ENCODE peak calls at places on chromosomes 1 and 21, in five cellular contexts. N, V, Q, S and C are unnamed samples.

GRCh38 chr1:239056940-239057339 is 329.4 kb upstream of the CHRM3 start:
- DNase-seq in N (no peak), V (no peak), Q (no peak), S (no peak), C (no peak)

GRCh38 chr1:61434276-61434675 is 290.7 kb downstream of the TM2D1 start:
- DNase-seq in N (peak), V (no peak), Q (no peak), S (no peak), C (no peak)

GRCh38 chr21:14078746-14079375 is 131.9 kb downstream of the LIPI start:
- DNase-seq in N (no peak), V (no peak), Q (no peak), S (no peak), C (no peak)

GRCh38 chr1:234998174-234998741 is 130.4 kb downstream of the TOMM20 start:
- DNase-seq in N (peak), V (peak), Q (peak), S (no peak), C (no peak)

GRCh38 chr1:13764933-13765332 is 64.9 kb downstream of the PRDM2 start:
- DNase-seq in N (peak), V (no peak), Q (no peak), S (peak), C (no peak)

GRCh38 chr1:103109291-103109920 is 1.1 kb upstream of the COL11A1 start:
- DNase-seq in N (peak), V (no peak), Q (no peak), S (no peak), C (no peak)

GRCh38 chr21:45299864-45300785 is 12.4 kb upstream of the POFUT2 start:
- DNase-seq in N (peak), V (no peak), Q (peak), S (no peak), C (no peak)

GRCh38 chr1:210231846-210232523 is 611 bp upstream of the SERTAD4 start:
- DNase-seq in N (peak), V (peak), Q (peak), S (no peak), C (no peak)

GRCh38 chr21:33951276-33952178 is 35.9 kb upstream of the ATP5PO start:
- DNase-seq in N (peak), V (peak), Q (no peak), S (no peak), C (no peak)

GRCh38 chr1:211493865-211494653 is 2.1 kb upstream of the RD3 start:
- DNase-seq in N (no peak), V (no peak), Q (no peak), S (no peak), C (no peak)

GRCh38 chr1:37658486-37658885 is 23.8 kb upstream of the RSPO1 start:
- DNase-seq in N (no peak), V (no peak), Q (no peak), S (no peak), C (no peak)

GRCh38 chr1:58849556-58849955 is 65.7 kb upstream of the JUN start:
- DNase-seq in N (no peak), V (no peak), Q (no peak), S (no peak), C (no peak)

GRCh38 chr1:219304227-219305226 is 130.8 kb downstream of the LYPLAL1 start:
- DNase-seq in N (peak), V (peak), Q (no peak), S (no peak), C (no peak)

GRCh38 chr1:9293512-9294439 is 1.1 kb downstream of the SPSB1 start:
- DNase-seq in N (peak), V (no peak), Q (peak), S (no peak), C (no peak)

GRCh38 chr1:228393268-228393699 is 13.4 kb downstream of the TRIM11 start:
- DNase-seq in N (peak), V (no peak), Q (peak), S (no peak), C (no peak)

GRCh38 chr1:7471836-7472235 is 299.3 kb upstream of the VAMP3 start:
- DNase-seq in N (peak), V (no peak), Q (no peak), S (no peak), C (no peak)

GRCh38 chr21:41953831-41954653 is at the start of gene C2CD2:
- DNase-seq in N (peak), V (peak), Q (peak), S (no peak), C (no peak)

GRCh38 chr21:34807146-34807880 is 138.5 kb downstream of the CLIC6 start:
- DNase-seq in N (peak), V (no peak), Q (no peak), S (peak), C (peak)

GRCh38 chr1:188062456-188062855 is 1233.7 kb downstream of the PLA2G4A start:
- DNase-seq in N (peak), V (no peak), Q (no peak), S (no peak), C (no peak)

GRCh38 chr1:17865912-17866311 is 110.8 kb downstream of the ACTL8 start:
- DNase-seq in N (peak), V (no peak), Q (no peak), S (no peak), C (no peak)

GRCh38 chr1:17869826-17870225 is 114.7 kb downstream of the ACTL8 start:
- DNase-seq in N (peak), V (no peak), Q (no peak), S (no peak), C (no peak)

GRCh38 chr1:17870679-17871078 is 115.5 kb downstream of the ACTL8 start:
- DNase-seq in N (no peak), V (no peak), Q (no peak), S (no peak), C (no peak)

GRCh38 chr1:17866451-17867029 is 111.4 kb downstream of the ACTL8 start:
- DNase-seq in N (peak), V (peak), Q (no peak), S (no peak), C (no peak)

DNA sequence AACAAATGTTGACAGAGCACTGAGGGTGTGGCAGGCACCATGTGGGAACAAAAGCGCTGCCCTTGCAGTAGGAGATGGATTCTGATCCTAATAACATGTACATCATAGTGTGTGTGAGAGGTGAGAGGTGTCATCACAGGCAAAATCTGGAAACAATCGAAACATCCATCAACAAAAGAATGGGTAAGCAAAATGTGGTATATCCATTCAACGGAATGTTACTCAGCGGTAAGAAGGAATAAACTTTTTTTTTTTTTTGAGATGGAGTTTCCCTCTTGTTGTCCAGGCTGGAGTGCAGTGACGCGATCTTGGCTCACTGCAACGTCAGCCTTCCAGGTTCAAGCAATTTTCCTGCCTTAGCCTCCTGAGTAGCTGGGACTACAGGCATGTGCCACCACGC is 112.3 kb downstream of the ACTL8 start:
- DNase-seq in N (no peak), V (no peak), Q (no peak), S (no peak), C (no peak)
- H3K4me3 ChIP-seq in N (no peak), V (no peak), Q (no peak), S (no peak), C (no peak)

DNA sequence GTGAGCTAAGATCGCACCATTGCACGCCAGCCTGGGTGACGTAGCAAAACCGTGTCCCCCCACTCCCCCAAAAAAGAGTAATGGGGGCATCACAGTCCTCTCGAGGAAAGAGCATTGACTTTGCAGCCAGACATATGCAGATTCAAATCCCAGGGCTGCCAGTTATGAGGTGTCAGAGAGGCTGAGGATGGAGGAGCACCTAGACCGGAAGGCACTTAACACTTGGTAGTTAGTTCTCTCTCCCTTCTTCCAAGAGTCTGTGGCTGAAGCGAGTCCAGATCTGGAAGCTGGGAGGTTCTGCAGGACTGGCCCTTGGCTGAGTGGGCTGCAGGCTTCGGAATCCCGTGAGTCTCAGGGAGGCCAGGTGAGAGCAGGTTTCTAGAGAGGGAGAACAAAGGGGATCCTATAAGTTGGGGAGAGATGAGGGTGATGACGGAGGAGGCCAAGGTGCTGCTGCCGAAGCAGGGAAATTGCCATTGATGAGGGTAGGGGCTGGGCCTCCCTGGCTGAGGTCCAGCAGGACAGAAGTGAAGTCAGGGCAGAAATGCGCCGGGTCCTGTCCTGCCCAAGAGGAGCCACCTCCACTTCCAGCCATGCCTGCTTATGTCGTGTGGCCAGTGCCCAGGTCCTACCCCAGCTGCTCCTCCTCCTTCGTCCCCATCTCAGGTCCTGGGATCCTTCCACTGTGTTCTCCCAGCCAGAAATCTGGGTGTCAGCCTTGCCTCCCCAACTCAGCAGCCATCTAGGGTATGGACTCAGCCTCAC is 13.3 kb upstream of the SPOCD1 start:
- DNase-seq in N (no peak), V (no peak), Q (no peak), S (no peak), C (no peak)
- H3K4me3 ChIP-seq in N (no peak), V (no peak), Q (no peak), S (no peak), C (no peak)

GRCh38 chr1:26351591-26352337 is 2.2 kb downstream of the CRYBG2 start:
- DNase-seq in N (peak), V (no peak), Q (no peak), S (no peak), C (no peak)
- H3K4me3 ChIP-seq in N (no peak), V (no peak), Q (no peak), S (no peak), C (no peak)

GRCh38 chr1:76293831-76294230 is 219.3 kb downstream of the ST6GALNAC3 start:
- DNase-seq in N (no peak), V (no peak), Q (no peak), S (no peak), C (no peak)

GRCh38 chr1:76291737-76292136 is 217.2 kb downstream of the ST6GALNAC3 start:
- DNase-seq in N (no peak), V (no peak), Q (no peak), S (no peak), C (no peak)

GRCh38 chr1:76291186-76291585 is 216.6 kb downstream of the ST6GALNAC3 start:
- DNase-seq in N (no peak), V (no peak), Q (no peak), S (no peak), C (no peak)

GRCh38 chr1:76292418-76293184 is 218.1 kb downstream of the ST6GALNAC3 start:
- DNase-seq in N (no peak), V (no peak), Q (no peak), S (no peak), C (no peak)

DNA sequence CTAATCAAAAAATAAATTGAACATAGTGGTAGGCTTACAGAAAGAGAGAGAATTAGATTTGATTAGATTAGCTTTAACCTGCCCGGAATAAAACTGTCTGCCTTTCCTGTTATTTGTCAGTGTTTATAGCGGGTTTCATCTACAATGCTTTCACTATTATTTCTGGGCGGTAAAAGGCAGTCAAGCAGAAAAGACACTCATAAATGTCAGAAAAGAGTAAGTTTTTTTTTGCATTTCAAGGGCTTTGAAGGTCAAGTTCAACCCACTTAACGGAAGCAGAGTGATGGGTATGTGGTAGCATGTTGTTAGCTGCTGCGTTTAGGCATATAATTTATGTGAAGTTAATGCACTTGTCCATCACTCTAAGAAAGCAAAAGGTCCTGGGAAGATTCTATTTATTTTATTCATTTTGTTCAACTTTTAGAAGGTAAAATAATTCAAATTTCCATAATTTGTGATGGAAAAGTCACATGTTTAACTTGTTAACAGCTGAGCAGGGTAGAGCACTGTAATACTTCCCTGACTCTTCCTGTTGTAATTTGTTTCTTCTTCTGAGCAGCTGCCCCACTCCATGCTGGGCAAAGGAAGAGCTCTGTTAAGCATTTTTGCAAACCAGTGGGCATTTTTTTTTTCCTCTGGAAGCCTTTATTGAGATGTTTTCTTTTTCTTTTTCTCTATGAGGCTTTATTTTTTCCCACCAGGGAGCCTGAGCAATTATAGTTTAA is 220.1 kb downstream of the ST6GALNAC3 start:
- DNase-seq in N (no peak), V (no peak), Q (no peak), S (no peak), C (peak)
- H3K4me3 ChIP-seq in N (no peak), V (no peak), Q (no peak), S (no peak), C (no peak)

GRCh38 chr1:3185896-3186525 is 117.0 kb downstream of the PRDM16 start:
- DNase-seq in N (no peak), V (no peak), Q (no peak), S (no peak), C (no peak)
- H3K4me3 ChIP-seq in N (no peak), V (peak), Q (no peak), S (no peak), C (no peak)

DNA sequence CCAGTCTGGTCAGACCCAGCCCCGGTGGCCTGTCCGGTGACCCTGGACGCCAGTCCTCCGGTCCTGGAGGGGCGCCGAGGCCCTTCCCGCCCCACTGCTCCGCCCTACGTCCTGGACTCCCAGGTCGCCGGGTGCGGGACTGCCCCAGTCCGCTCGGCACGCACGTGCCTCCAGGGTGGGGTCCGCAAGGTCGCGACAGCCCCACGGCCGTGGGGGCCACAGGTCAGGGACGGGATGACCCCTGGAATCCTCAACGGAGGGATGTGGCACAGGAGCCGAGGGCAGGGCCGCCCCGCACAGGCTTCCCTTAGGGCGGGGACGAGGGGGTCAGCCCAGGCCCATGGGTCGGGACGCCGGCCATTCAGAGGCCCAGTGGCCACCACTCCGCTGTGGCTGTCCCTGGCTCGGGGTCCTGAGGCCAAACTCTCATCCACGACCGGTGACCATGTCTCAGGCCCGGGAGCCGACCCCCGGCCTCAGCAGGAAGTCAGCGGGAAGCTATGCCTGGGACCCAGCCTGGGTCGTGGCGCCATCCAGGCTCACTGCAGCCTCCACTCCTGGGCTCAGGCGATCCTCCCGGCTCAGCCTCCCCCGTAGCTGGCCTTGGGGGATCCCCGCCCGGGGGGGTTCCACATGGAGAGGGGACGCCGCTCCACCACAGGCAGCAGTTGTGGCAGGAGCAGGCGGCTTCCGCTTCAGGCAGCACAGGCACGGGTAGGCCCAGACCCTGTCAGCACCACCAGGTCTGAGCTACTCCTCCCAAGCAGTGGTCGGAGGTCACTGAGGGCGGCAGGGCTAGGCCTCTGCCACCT is 599 bp upstream of the TMEM240 start:
- DNase-seq in N (no peak), V (no peak), Q (no peak), S (no peak), C (no peak)
- H3K4me3 ChIP-seq in N (no peak), V (peak), Q (peak), S (no peak), C (no peak)

DNA sequence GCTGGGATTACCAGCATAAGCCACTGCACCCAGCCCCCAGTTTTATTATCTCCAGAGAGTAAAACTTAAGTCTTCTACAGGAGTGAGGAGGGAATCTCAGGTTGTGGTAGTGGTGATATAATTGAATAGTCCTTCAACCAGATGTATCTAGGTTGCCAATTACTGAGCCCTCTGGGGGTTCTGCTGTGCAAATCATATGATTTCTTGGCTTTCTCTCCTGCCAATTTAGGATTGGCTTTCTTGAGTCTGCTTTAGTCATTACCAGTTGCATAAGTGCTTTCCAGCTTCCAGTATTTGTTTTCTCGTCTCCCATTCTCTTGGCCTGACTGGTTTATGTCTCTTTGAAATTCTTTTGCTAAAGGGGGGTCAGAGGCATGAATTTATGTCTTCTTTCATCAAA is 11.1 kb downstream of the CPT2 start:
- DNase-seq in N (no peak), V (no peak), Q (no peak), S (no peak), C (no peak)
- H3K4me3 ChIP-seq in N (no peak), V (no peak), Q (no peak), S (no peak), C (no peak)

DNA sequence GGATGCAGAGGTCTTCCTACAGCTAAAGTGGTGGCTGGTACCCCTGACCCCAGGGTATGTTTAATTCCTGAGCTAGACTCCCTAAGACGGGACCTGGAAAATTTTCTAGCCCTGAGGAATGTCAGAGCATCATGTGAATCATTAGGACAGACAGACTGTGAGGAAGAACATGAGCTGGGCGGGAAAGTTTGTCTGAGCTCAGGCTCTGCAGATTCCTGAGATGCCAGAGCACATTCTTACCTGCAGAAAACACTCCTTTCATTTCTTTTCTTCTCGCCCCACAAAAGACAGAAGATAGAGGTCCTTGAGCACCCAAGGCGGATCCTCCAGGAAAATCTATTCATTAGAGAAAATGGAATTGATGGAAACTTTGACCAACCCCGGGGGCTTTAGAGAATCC is 6.5 kb downstream of the CAPN2 start:
- DNase-seq in N (peak), V (no peak), Q (no peak), S (no peak), C (no peak)
- H3K4me3 ChIP-seq in N (no peak), V (no peak), Q (no peak), S (no peak), C (no peak)